ENCODE peak calls at places on chromosomes 13 and 19, in ten cellular contexts. A is retinal pigment epithelial cell; O is NCI-H1436; E is stimulated activated CD8-positive, alpha-beta memory T cell treated with anti-CD3 and anti-CD28 coated beads, Interleukin-7, amount 100 ng/mL, for 24 hours; C is lower lobe of right lung; W is naive thymus-derived CD8-positive, alpha-beta T cell; P is left ventricle myocardium superior; J is activated B cell treated with CpG ODN at 0.5 μM for 24 hours; S is ELF-1; N is uterus. G is an unnamed sample.

GRCh38 chr13:31556376-31556775 is 182.9 kb upstream of the RXFP2 start:
- DNase-seq in A (no peak), O (no peak), E (no peak), C (no peak), W (no peak), P (no peak), J (no peak), S (no peak), N (no peak), G (no peak)

GRCh38 chr13:28859069-28859468 is 38.9 kb downstream of the MTUS2 start:
- DNase-seq in A (no peak), O (no peak), E (no peak), C (no peak), W (no peak), P (no peak), J (no peak), S (no peak), N (no peak), G (no peak)

GRCh38 chr13:24050292-24050711 is 110.2 kb upstream of the SPATA13 start:
- DNase-seq in A (no peak), O (no peak), E (no peak), C (peak), W (no peak), P (peak), J (no peak), S (no peak), N (peak), G (no peak)

GRCh38 chr19:47813995-47814328 is 7.8 kb upstream of the CRX start:
- DNase-seq in A (no peak), O (no peak), E (no peak), C (no peak), W (no peak), P (no peak), J (no peak), S (peak), N (no peak), G (no peak)

GRCh38 chr19:30227071-30227621 is 145.0 kb upstream of the ZNF536 start:
- DNase-seq in A (no peak), O (no peak), E (no peak), C (no peak), W (no peak), P (peak), J (no peak), S (peak), N (no peak), G (no peak)

GRCh38 chr19:55179570-55180484 is at the start of gene SYT5:
- DNase-seq in A (no peak), O (peak), E (peak), C (no peak), W (peak), P (peak), J (peak), S (peak), N (no peak), G (peak)

GRCh38 chr13:32746474-32746873 is 160.2 kb downstream of the PDS5B start:
- DNase-seq in A (no peak), O (no peak), E (no peak), C (no peak), W (no peak), P (no peak), J (no peak), S (no peak), N (no peak), G (no peak)

GRCh38 chr19:14088634-14089411 is 1.7 kb downstream of the SAMD1 start:
- DNase-seq in A (no peak), O (no peak), E (no peak), C (no peak), W (no peak), P (no peak), J (no peak), S (no peak), N (no peak), G (no peak)

GRCh38 chr13:72379581-72379980 is 347.8 kb downstream of the MZT1 start:
- DNase-seq in A (no peak), O (no peak), E (no peak), C (no peak), W (no peak), P (no peak), J (no peak), S (no peak), N (no peak), G (no peak)

GRCh38 chr13:30906411-30906990 is 430 bp downstream of the MEDAG start:
- DNase-seq in A (no peak), O (no peak), E (no peak), C (no peak), W (no peak), P (peak), J (no peak), S (peak), N (peak), G (no peak)

G was measured in stimulated activated naive B cell treated with anti-CD40 and anti-IgM and Interleukin-4, amounts not matched to agents 10 μg/mL and 1 μg/mL and 100 μg/mL, for 72 hours.